ENCODE peak calls at places on chromosomes 2 and 18, in seven cellular contexts. One of them, this sample, is unnamed. For H3K9me3, the result is how much of the 10 kb centered on the place peaks cover.

GRCh38 chr18:63823516-63824219 is 48.5 kb downstream of the SERPINB7 start:
- DNase-seq in aorta: no peak
- DNase-seq in tibial artery: peak
- DNase-seq in tibial nerve: peak
- DNase-seq in body of pancreas: peak
- DNase-seq in spleen: no peak
- DNase-seq in heart right ventricle: peak
- DNase-seq in this sample: peak

GRCh38 chr2:234910186-234910679 is 41.6 kb upstream of the SH3BP4 start:
- DNase-seq in aorta: no peak
- DNase-seq in tibial artery: no peak
- DNase-seq in tibial nerve: no peak
- DNase-seq in body of pancreas: no peak
- DNase-seq in spleen: no peak
- DNase-seq in heart right ventricle: no peak
- DNase-seq in this sample: no peak

GRCh38 chr18:7317804-7318231 is 86.9 kb downstream of the LRRC30 start:
- DNase-seq in aorta: no peak
- DNase-seq in tibial artery: no peak
- DNase-seq in tibial nerve: no peak
- DNase-seq in body of pancreas: no peak
- DNase-seq in spleen: no peak
- DNase-seq in heart right ventricle: no peak
- DNase-seq in this sample: no peak

GRCh38 chr18:72727776-72728175 is 140.0 kb downstream of the NETO1 start:
- DNase-seq in aorta: no peak
- DNase-seq in tibial artery: no peak
- DNase-seq in tibial nerve: no peak
- DNase-seq in body of pancreas: no peak
- DNase-seq in spleen: no peak
- DNase-seq in heart right ventricle: no peak
- DNase-seq in this sample: no peak

GRCh38 chr18:34039194-34039593 is 185.5 kb downstream of the NOL4 start:
- DNase-seq in aorta: no peak
- DNase-seq in tibial artery: no peak
- DNase-seq in tibial nerve: no peak
- DNase-seq in body of pancreas: no peak
- DNase-seq in spleen: no peak
- DNase-seq in heart right ventricle: no peak
- DNase-seq in this sample: no peak

GRCh38 chr2:134295441-134295840 is 41.6 kb downstream of the MGAT5 start:
- DNase-seq in aorta: no peak
- DNase-seq in tibial artery: no peak
- DNase-seq in tibial nerve: no peak
- DNase-seq in body of pancreas: no peak
- DNase-seq in spleen: no peak
- DNase-seq in heart right ventricle: no peak
- DNase-seq in this sample: no peak

GRCh38 chr2:216583157-216583556 is 50.1 kb upstream of the IGFBP2 start:
- DNase-seq in aorta: no peak
- DNase-seq in tibial artery: no peak
- DNase-seq in tibial nerve: no peak
- DNase-seq in body of pancreas: peak
- DNase-seq in spleen: no peak
- DNase-seq in heart right ventricle: no peak
- DNase-seq in this sample: no peak

GRCh38 chr2:111209045-111209514 is 88.4 kb downstream of the BCL2L11 start:
- DNase-seq in aorta: no peak
- DNase-seq in tibial artery: no peak
- DNase-seq in tibial nerve: no peak
- DNase-seq in body of pancreas: no peak
- DNase-seq in spleen: no peak
- DNase-seq in heart right ventricle: no peak
- DNase-seq in this sample: no peak

GRCh38 chr2:38274286-38275276 is 102.5 kb downstream of the ATL2 start:
- DNase-seq in aorta: no peak
- DNase-seq in tibial artery: no peak
- DNase-seq in tibial nerve: peak
- DNase-seq in body of pancreas: peak
- DNase-seq in spleen: no peak
- DNase-seq in heart right ventricle: no peak
- DNase-seq in this sample: peak

GRCh38 chr2:5286370-5286769 is 405.8 kb upstream of the SOX11 start:
- DNase-seq in aorta: no peak
- DNase-seq in tibial artery: no peak
- DNase-seq in tibial nerve: no peak
- DNase-seq in body of pancreas: no peak
- DNase-seq in spleen: no peak
- DNase-seq in heart right ventricle: no peak
- DNase-seq in this sample: no peak
- H3K9me3 ChIP-seq in aorta: under half
- H3K9me3 ChIP-seq in tibial artery: under half
- H3K9me3 ChIP-seq in tibial nerve: under half
- H3K9me3 ChIP-seq in body of pancreas: under half
- H3K9me3 ChIP-seq in spleen: under half
- H3K9me3 ChIP-seq in heart right ventricle: under half
- H3K9me3 ChIP-seq in this sample: under half

DNA sequence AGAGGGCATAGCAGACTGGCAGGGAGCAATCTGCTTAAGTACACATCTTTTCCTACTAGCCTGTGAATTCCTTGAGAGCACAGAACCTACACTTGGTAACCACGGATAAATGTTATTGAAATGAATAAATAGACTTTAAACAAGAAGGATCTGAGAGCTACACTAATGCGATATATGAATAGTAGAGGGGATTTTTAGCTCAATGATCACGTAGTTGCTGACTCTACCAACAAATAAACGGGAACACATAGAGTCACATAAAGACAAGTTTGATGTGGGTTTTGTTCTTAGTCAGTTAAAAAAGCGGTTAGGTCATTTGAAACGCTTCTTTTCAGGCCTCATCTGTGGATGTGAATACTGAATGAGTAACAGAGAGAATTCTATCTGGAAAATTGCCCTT is 290.3 kb upstream of the CCDC68 start:
- DNase-seq in aorta: no peak
- DNase-seq in tibial artery: no peak
- DNase-seq in tibial nerve: no peak
- DNase-seq in body of pancreas: no peak
- DNase-seq in spleen: no peak
- DNase-seq in heart right ventricle: no peak
- DNase-seq in this sample: no peak
- H3K27ac ChIP-seq in aorta: no peak
- H3K27ac ChIP-seq in tibial artery: no peak
- H3K27ac ChIP-seq in tibial nerve: no peak
- H3K27ac ChIP-seq in body of pancreas: no peak
- H3K27ac ChIP-seq in spleen: peak
- H3K27ac ChIP-seq in heart right ventricle: no peak
- H3K27ac ChIP-seq in this sample: no peak

DNA sequence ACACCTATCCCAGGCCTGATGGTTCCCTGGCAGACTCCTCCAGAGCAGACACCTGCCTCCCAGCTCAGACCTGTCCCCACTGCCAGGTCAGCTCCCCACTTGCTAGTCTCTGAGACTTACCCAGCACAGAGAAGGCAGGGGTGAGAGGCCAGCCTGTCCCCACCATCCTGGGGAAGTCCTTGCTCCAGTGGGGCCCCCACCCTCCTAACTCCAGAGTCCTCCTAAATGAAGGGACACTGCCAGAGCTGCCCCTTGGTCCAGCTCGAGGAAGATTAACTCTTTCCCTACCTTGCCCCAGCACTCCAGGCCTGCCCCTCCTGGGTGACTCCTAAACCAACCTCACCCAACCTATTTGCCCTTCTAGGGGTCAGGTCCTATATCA is 30.4 kb upstream of the TNS1 start:
- DNase-seq in aorta: no peak
- DNase-seq in tibial artery: no peak
- DNase-seq in tibial nerve: no peak
- DNase-seq in body of pancreas: no peak
- DNase-seq in spleen: no peak
- DNase-seq in heart right ventricle: no peak
- DNase-seq in this sample: no peak
- H3K4me3 ChIP-seq in aorta: no peak
- H3K4me3 ChIP-seq in tibial artery: no peak
- H3K4me3 ChIP-seq in tibial nerve: no peak
- H3K4me3 ChIP-seq in body of pancreas: no peak
- H3K4me3 ChIP-seq in spleen: no peak
- H3K4me3 ChIP-seq in heart right ventricle: no peak
- H3K4me3 ChIP-seq in this sample: no peak

GRCh38 chr2:15869871-15870270 is 70.5 kb upstream of the MYCN start:
- DNase-seq in aorta: no peak
- DNase-seq in tibial artery: no peak
- DNase-seq in tibial nerve: no peak
- DNase-seq in body of pancreas: no peak
- DNase-seq in spleen: no peak
- DNase-seq in heart right ventricle: no peak
- DNase-seq in this sample: no peak
- H3K9me3 ChIP-seq in aorta: under half
- H3K9me3 ChIP-seq in tibial artery: under half
- H3K9me3 ChIP-seq in tibial nerve: under half
- H3K9me3 ChIP-seq in body of pancreas: under half
- H3K9me3 ChIP-seq in spleen: under half
- H3K9me3 ChIP-seq in heart right ventricle: under half
- H3K9me3 ChIP-seq in this sample: under half